ENCODE peak calls at places on chromosome 13, in six cellular contexts. P is cardiac muscle cell; G is activated T-cell treated with anti-CD3 and anti-CD28 coated beads, Interleukin-2, amount 50 U/mL, for 24 hours; R is Right ventricle myocardium superior; M is activated CD8-positive, alpha-beta memory T cell treated with anti-CD3 and anti-CD28 coated beads for 1 hour; U is nephron progenitor cell. I is an unnamed sample.

GRCh38 chr13:50627111-50627510 is 216.4 kb downstream of the DLEU7 start:
- DNase-seq in R (no peak), U (no peak), M (no peak), P (no peak), G (no peak), I (no peak)

GRCh38 chr13:114152285-114152645 is 19.8 kb upstream of the RASA3 start:
- DNase-seq in M (no peak), G (no peak), P (no peak), R (no peak), U (no peak), I (no peak)

GRCh38 chr13:56400774-56401173 is 739.9 kb upstream of the PRR20A start:
- DNase-seq in G (no peak), P (no peak), R (no peak), M (no peak), U (no peak), I (no peak)

GRCh38 chr13:111210945-111211469 is 95.9 kb downstream of the ARHGEF7 start:
- DNase-seq in R (no peak), M (no peak), U (no peak), P (no peak), G (no peak), I (no peak)

GRCh38 chr13:36382030-36382429 is 35.8 kb upstream of the SPART start:
- DNase-seq in M (no peak), R (no peak), U (no peak), G (no peak), P (no peak), I (no peak)

GRCh38 chr13:94783489-94783888 is 71.1 kb upstream of the SOX21 start:
- DNase-seq in U (no peak), P (no peak), R (no peak), M (no peak), G (no peak), I (no peak)

GRCh38 chr13:51827254-51827653 is 17.7 kb downstream of the TMEM272 start:
- DNase-seq in G (peak; percentile 22), P (no peak), U (no peak), M (no peak), R (no peak), I (no peak)

GRCh38 chr13:104586010-104586746 is 1520.0 kb upstream of the SLC10A2 start:
- DNase-seq in P (no peak), M (no peak), U (no peak), G (no peak), R (no peak), I (peak; percentile 43)

GRCh38 chr13:44373601-44374347 is at the start of gene SERP2:
- DNase-seq in P (peak; percentile 33), U (peak; percentile 71), M (no peak), G (peak; percentile 38), R (peak; percentile 53), I (no peak)

GRCh38 chr13:36997716-36998427 is 1.3 kb downstream of the ALG5 start:
- DNase-seq in P (no peak), U (no peak), R (no peak), G (no peak), M (no peak), I (no peak)

GRCh38 chr13:53151692-53152421 is 123.2 kb downstream of the OLFM4 start:
- DNase-seq in M (no peak), R (no peak), P (peak; percentile 85), G (no peak), U (peak; percentile 68), I (no peak)

GRCh38 chr13:44755872-44756271 is 179.7 kb upstream of the TSC22D1 start:
- DNase-seq in G (no peak), R (no peak), M (no peak), P (no peak), U (no peak), I (peak; percentile 83)

GRCh38 chr13:93673885-93674284 is 447.3 kb downstream of the GPC6 start:
- DNase-seq in R (no peak), M (no peak), G (no peak), U (no peak), P (no peak), I (no peak)

GRCh38 chr13:21297914-21298831 is 121.7 kb downstream of the MRPL57 start:
- DNase-seq in U (peak; percentile 82), P (peak; percentile 93), G (peak; percentile 90), M (peak; percentile 75), R (peak; percentile 89), I (peak; percentile 70)

GRCh38 chr13:71610876-71611275 is 256.1 kb downstream of the DACH1 start:
- DNase-seq in P (no peak), U (no peak), M (no peak), G (no peak), R (no peak), I (no peak)

GRCh38 chr13:53127378-53127777 is 98.8 kb downstream of the OLFM4 start:
- DNase-seq in U (no peak), M (no peak), G (no peak), P (no peak), R (no peak), I (no peak)

GRCh38 chr13:43268632-43269031 is 245.2 kb downstream of the DNAJC15 start:
- DNase-seq in U (no peak), P (peak; percentile 75), R (no peak), M (no peak), G (no peak), I (peak; percentile 9)

GRCh38 chr13:44302948-44303575 is 70.6 kb upstream of the SERP2 start:
- DNase-seq in G (no peak), U (no peak), P (no peak), M (no peak), R (no peak), I (peak; percentile 31)

GRCh38 chr13:95246292-95247082 is 54.8 kb downstream of the ABCC4 start:
- DNase-seq in R (no peak), U (no peak), P (no peak), G (no peak), M (no peak), I (no peak)

GRCh38 chr13:109451726-109452125 is 334.7 kb downstream of the IRS2 start:
- DNase-seq in G (no peak), U (no peak), R (no peak), P (no peak), M (no peak), I (no peak)

GRCh38 chr13:66835040-66835628 is 395.0 kb downstream of the PCDH9 start:
- DNase-seq in G (no peak), M (no peak), R (peak; percentile 90), U (peak; percentile 66), P (peak; percentile 60), I (no peak)

GRCh38 chr13:74107598-74107997 is 26.6 kb downstream of the KLF12 start:
- DNase-seq in G (no peak), M (no peak), U (no peak), R (no peak), P (no peak), I (no peak)

GRCh38 chr13:43054803-43055802 is 31.7 kb downstream of the DNAJC15 start:
- DNase-seq in U (peak; percentile 55), M (no peak), R (no peak), G (no peak), P (peak; percentile 70), I (peak; percentile 84)

GRCh38 chr13:41813426-41813825 is 147.5 kb downstream of the VWA8 start:
- DNase-seq in P (no peak), R (no peak), G (no peak), M (no peak), U (no peak), I (no peak)

GRCh38 chr13:45658586-45659235 is 43.2 kb upstream of the ERICH6B start:
- DNase-seq in P (no peak), M (no peak), G (no peak), U (no peak), R (no peak), I (peak; percentile 82)

GRCh38 chr13:24851546-24851945 is 87.6 kb downstream of the RNF17 start:
- DNase-seq in U (no peak), M (no peak), P (no peak), R (no peak), G (no peak), I (no peak)

GRCh38 chr13:97307882-97308624 is 85.9 kb downstream of the MBNL2 start:
- DNase-seq in M (no peak), G (no peak), U (no peak), R (peak; percentile 58), P (peak; percentile 48), I (peak; percentile 70)

GRCh38 chr13:47110141-47110540 is 213.3 kb upstream of the HTR2A start:
- DNase-seq in M (no peak), G (no peak), U (no peak), R (no peak), P (no peak), I (no peak)

GRCh38 chr13:44273216-44273615 is 100.4 kb upstream of the SERP2 start:
- DNase-seq in G (no peak), R (no peak), M (no peak), P (no peak), U (no peak), I (no peak)

GRCh38 chr13:46804391-46804815 is 7.4 kb upstream of the ESD start:
- DNase-seq in R (no peak), P (no peak), M (no peak), U (no peak), G (no peak), I (peak; percentile 95)

GRCh38 chr13:59425211-59425721 is 738.5 kb downstream of the DIAPH3 start:
- DNase-seq in P (no peak), M (no peak), R (no peak), U (no peak), G (no peak), I (peak; percentile 33)

I was measured in NCI-H226.